ENCODE peak calls at places on chromosomes 13 and 19, in ten cellular contexts. One of them, this sample, is unnamed.

GRCh38 chr13:36567485-36567884 is 106.3 kb upstream of the SERTM1 start:
- DNase-seq in activated naive CD4-positive, alpha-beta T cell: no peak
- DNase-seq in NCI-H1092 treated with DMSO at 0.1 percent for 48 hours: no peak
- DNase-seq in activated CD8-positive, alpha-beta T cell treated with anti-CD3 and anti-CD28 coated beads for 36 hours: no peak
- DNase-seq in activated CD4-positive, alpha-beta T cell treated with anti-CD3 and anti-CD28 coated beads, Interleukin-2, amount 50 U/mL, for 24 hours: no peak
- DNase-seq in HAP-1: no peak
- DNase-seq in substantia nigra: no peak
- DNase-seq in GM19239: no peak
- DNase-seq in activated T-cell treated with anti-CD3 and anti-CD28 coated beads, Interleukin-2, amount 50 U/mL, for 72 hours: no peak
- DNase-seq in astrocyte of the spinal cord: no peak
- DNase-seq in this sample: no peak

GRCh38 chr19:53086949-53087348 is 16.3 kb downstream of the ZNF160 start:
- DNase-seq in GM19239: no peak
- DNase-seq in activated CD4-positive, alpha-beta T cell treated with anti-CD3 and anti-CD28 coated beads, Interleukin-2, amount 50 U/mL, for 24 hours: no peak
- DNase-seq in astrocyte of the spinal cord: peak; percentile 25
- DNase-seq in NCI-H1092 treated with DMSO at 0.1 percent for 48 hours: no peak
- DNase-seq in HAP-1: no peak
- DNase-seq in activated T-cell treated with anti-CD3 and anti-CD28 coated beads, Interleukin-2, amount 50 U/mL, for 72 hours: no peak
- DNase-seq in substantia nigra: peak; percentile 4
- DNase-seq in activated CD8-positive, alpha-beta T cell treated with anti-CD3 and anti-CD28 coated beads for 36 hours: no peak
- DNase-seq in activated naive CD4-positive, alpha-beta T cell: no peak
- DNase-seq in this sample: no peak

GRCh38 chr13:30346159-30346788 is 38.9 kb upstream of the KATNAL1 start:
- DNase-seq in activated CD4-positive, alpha-beta T cell treated with anti-CD3 and anti-CD28 coated beads, Interleukin-2, amount 50 U/mL, for 24 hours: peak; percentile 15
- DNase-seq in substantia nigra: no peak
- DNase-seq in activated naive CD4-positive, alpha-beta T cell: no peak
- DNase-seq in activated T-cell treated with anti-CD3 and anti-CD28 coated beads, Interleukin-2, amount 50 U/mL, for 72 hours: peak; percentile 72
- DNase-seq in NCI-H1092 treated with DMSO at 0.1 percent for 48 hours: no peak
- DNase-seq in astrocyte of the spinal cord: no peak
- DNase-seq in HAP-1: no peak
- DNase-seq in GM19239: peak; percentile 22
- DNase-seq in activated CD8-positive, alpha-beta T cell treated with anti-CD3 and anti-CD28 coated beads for 36 hours: peak; percentile 81
- DNase-seq in this sample: no peak

GRCh38 chr13:49635599-49636433 is 7.5 kb downstream of the ARL11 start:
- DNase-seq in activated T-cell treated with anti-CD3 and anti-CD28 coated beads, Interleukin-2, amount 50 U/mL, for 72 hours: peak; percentile 7
- DNase-seq in activated CD4-positive, alpha-beta T cell treated with anti-CD3 and anti-CD28 coated beads, Interleukin-2, amount 50 U/mL, for 24 hours: no peak
- DNase-seq in activated CD8-positive, alpha-beta T cell treated with anti-CD3 and anti-CD28 coated beads for 36 hours: peak; percentile 56
- DNase-seq in substantia nigra: no peak
- DNase-seq in NCI-H1092 treated with DMSO at 0.1 percent for 48 hours: no peak
- DNase-seq in activated naive CD4-positive, alpha-beta T cell: no peak
- DNase-seq in astrocyte of the spinal cord: peak; percentile 48
- DNase-seq in GM19239: no peak
- DNase-seq in HAP-1: no peak
- DNase-seq in this sample: peak; percentile 61

GRCh38 chr13:79973533-79973963 is 367.4 kb downstream of the SPRY2 start:
- DNase-seq in activated CD8-positive, alpha-beta T cell treated with anti-CD3 and anti-CD28 coated beads for 36 hours: no peak
- DNase-seq in NCI-H1092 treated with DMSO at 0.1 percent for 48 hours: no peak
- DNase-seq in activated naive CD4-positive, alpha-beta T cell: no peak
- DNase-seq in substantia nigra: no peak
- DNase-seq in activated CD4-positive, alpha-beta T cell treated with anti-CD3 and anti-CD28 coated beads, Interleukin-2, amount 50 U/mL, for 24 hours: no peak
- DNase-seq in GM19239: peak; percentile 4
- DNase-seq in astrocyte of the spinal cord: no peak
- DNase-seq in HAP-1: no peak
- DNase-seq in activated T-cell treated with anti-CD3 and anti-CD28 coated beads, Interleukin-2, amount 50 U/mL, for 72 hours: no peak
- DNase-seq in this sample: no peak

GRCh38 chr13:48979892-48980291 is 4.2 kb downstream of the FNDC3A start:
- DNase-seq in substantia nigra: no peak
- DNase-seq in GM19239: no peak
- DNase-seq in activated CD4-positive, alpha-beta T cell treated with anti-CD3 and anti-CD28 coated beads, Interleukin-2, amount 50 U/mL, for 24 hours: no peak
- DNase-seq in activated T-cell treated with anti-CD3 and anti-CD28 coated beads, Interleukin-2, amount 50 U/mL, for 72 hours: no peak
- DNase-seq in activated naive CD4-positive, alpha-beta T cell: no peak
- DNase-seq in NCI-H1092 treated with DMSO at 0.1 percent for 48 hours: no peak
- DNase-seq in activated CD8-positive, alpha-beta T cell treated with anti-CD3 and anti-CD28 coated beads for 36 hours: no peak
- DNase-seq in astrocyte of the spinal cord: no peak
- DNase-seq in HAP-1: peak; percentile 2
- DNase-seq in this sample: no peak

GRCh38 chr19:39970424-39970673 is 616 bp upstream of the PSMC4 start:
- DNase-seq in GM19239: peak; percentile 15
- DNase-seq in activated CD8-positive, alpha-beta T cell treated with anti-CD3 and anti-CD28 coated beads for 36 hours: no peak
- DNase-seq in activated naive CD4-positive, alpha-beta T cell: no peak
- DNase-seq in NCI-H1092 treated with DMSO at 0.1 percent for 48 hours: peak; percentile 74
- DNase-seq in substantia nigra: no peak
- DNase-seq in activated CD4-positive, alpha-beta T cell treated with anti-CD3 and anti-CD28 coated beads, Interleukin-2, amount 50 U/mL, for 24 hours: no peak
- DNase-seq in HAP-1: peak; percentile 33
- DNase-seq in astrocyte of the spinal cord: no peak
- DNase-seq in activated T-cell treated with anti-CD3 and anti-CD28 coated beads, Interleukin-2, amount 50 U/mL, for 72 hours: no peak
- DNase-seq in this sample: no peak

GRCh38 chr19:35120492-35120891 is 4.9 kb downstream of the FXYD3 start:
- DNase-seq in activated CD4-positive, alpha-beta T cell treated with anti-CD3 and anti-CD28 coated beads, Interleukin-2, amount 50 U/mL, for 24 hours: no peak
- DNase-seq in HAP-1: no peak
- DNase-seq in activated CD8-positive, alpha-beta T cell treated with anti-CD3 and anti-CD28 coated beads for 36 hours: no peak
- DNase-seq in NCI-H1092 treated with DMSO at 0.1 percent for 48 hours: no peak
- DNase-seq in activated T-cell treated with anti-CD3 and anti-CD28 coated beads, Interleukin-2, amount 50 U/mL, for 72 hours: no peak
- DNase-seq in astrocyte of the spinal cord: peak; percentile 59
- DNase-seq in activated naive CD4-positive, alpha-beta T cell: no peak
- DNase-seq in substantia nigra: no peak
- DNase-seq in GM19239: no peak
- DNase-seq in this sample: peak; percentile 62

GRCh38 chr13:112983428-112984196 is 14.6 kb downstream of the MCF2L start:
- DNase-seq in NCI-H1092 treated with DMSO at 0.1 percent for 48 hours: no peak
- DNase-seq in activated CD4-positive, alpha-beta T cell treated with anti-CD3 and anti-CD28 coated beads, Interleukin-2, amount 50 U/mL, for 24 hours: no peak
- DNase-seq in substantia nigra: no peak
- DNase-seq in activated naive CD4-positive, alpha-beta T cell: no peak
- DNase-seq in HAP-1: no peak
- DNase-seq in activated CD8-positive, alpha-beta T cell treated with anti-CD3 and anti-CD28 coated beads for 36 hours: no peak
- DNase-seq in astrocyte of the spinal cord: no peak
- DNase-seq in GM19239: no peak
- DNase-seq in activated T-cell treated with anti-CD3 and anti-CD28 coated beads, Interleukin-2, amount 50 U/mL, for 72 hours: no peak
- DNase-seq in this sample: no peak

GRCh38 chr13:67139551-67139950 is 90.6 kb downstream of the PCDH9 start:
- DNase-seq in activated T-cell treated with anti-CD3 and anti-CD28 coated beads, Interleukin-2, amount 50 U/mL, for 72 hours: no peak
- DNase-seq in activated naive CD4-positive, alpha-beta T cell: no peak
- DNase-seq in activated CD4-positive, alpha-beta T cell treated with anti-CD3 and anti-CD28 coated beads, Interleukin-2, amount 50 U/mL, for 24 hours: no peak
- DNase-seq in GM19239: no peak
- DNase-seq in NCI-H1092 treated with DMSO at 0.1 percent for 48 hours: peak; percentile 59
- DNase-seq in HAP-1: no peak
- DNase-seq in activated CD8-positive, alpha-beta T cell treated with anti-CD3 and anti-CD28 coated beads for 36 hours: no peak
- DNase-seq in substantia nigra: no peak
- DNase-seq in astrocyte of the spinal cord: no peak
- DNase-seq in this sample: no peak

GRCh38 chr19:42143341-42144234 is 11.3 kb upstream of the POU2F2 start:
- DNase-seq in GM19239: no peak
- DNase-seq in HAP-1: no peak
- DNase-seq in astrocyte of the spinal cord: peak; percentile 26
- DNase-seq in activated CD4-positive, alpha-beta T cell treated with anti-CD3 and anti-CD28 coated beads, Interleukin-2, amount 50 U/mL, for 24 hours: no peak
- DNase-seq in substantia nigra: no peak
- DNase-seq in activated naive CD4-positive, alpha-beta T cell: no peak
- DNase-seq in activated T-cell treated with anti-CD3 and anti-CD28 coated beads, Interleukin-2, amount 50 U/mL, for 72 hours: no peak
- DNase-seq in NCI-H1092 treated with DMSO at 0.1 percent for 48 hours: no peak
- DNase-seq in activated CD8-positive, alpha-beta T cell treated with anti-CD3 and anti-CD28 coated beads for 36 hours: no peak
- DNase-seq in this sample: peak; percentile 46

GRCh38 chr19:41999878-42000208 is 5.8 kb upstream of the ATP1A3 start:
- DNase-seq in GM19239: no peak
- DNase-seq in activated CD4-positive, alpha-beta T cell treated with anti-CD3 and anti-CD28 coated beads, Interleukin-2, amount 50 U/mL, for 24 hours: no peak
- DNase-seq in HAP-1: no peak
- DNase-seq in astrocyte of the spinal cord: no peak
- DNase-seq in activated T-cell treated with anti-CD3 and anti-CD28 coated beads, Interleukin-2, amount 50 U/mL, for 72 hours: no peak
- DNase-seq in activated CD8-positive, alpha-beta T cell treated with anti-CD3 and anti-CD28 coated beads for 36 hours: no peak
- DNase-seq in NCI-H1092 treated with DMSO at 0.1 percent for 48 hours: no peak
- DNase-seq in activated naive CD4-positive, alpha-beta T cell: no peak
- DNase-seq in substantia nigra: no peak
- DNase-seq in this sample: no peak